ENCODE peak calls at places on chromosomes 7 and 10, in nine cellular contexts. T is astrocyte of the spinal cord, F is brain microvascular endothelial cell, W is fibroblast of pulmonary artery, V is esophagus squamous epithelium, Q is fibroblast of mammary gland, H is cardiac muscle cell, C is GM12865, P is AG04450. O is an unnamed sample.

GRCh38 chr7:131225619-131226101 is 102.0 kb upstream of the MKLN1 start:
- DNase-seq in T (peak), F (no peak), W (peak), V (no peak), Q (peak), H (peak), C (no peak), P (no peak), O (no peak)

GRCh38 chr7:36092221-36092771 is 60.8 kb upstream of the EEPD1 start:
- DNase-seq in T (no peak), F (no peak), W (no peak), V (no peak), Q (no peak), H (no peak), C (no peak), P (no peak), O (no peak)

GRCh38 chr10:124043310-124044142 is 49.9 kb downstream of the CHST15 start:
- DNase-seq in T (peak), F (no peak), W (no peak), V (no peak), Q (no peak), H (no peak), C (peak), P (no peak), O (no peak)

GRCh38 chr10:47111329-47111862 is 188.6 kb upstream of the GDF10 start:
- DNase-seq in T (no peak), F (no peak), W (no peak), V (no peak), Q (no peak), H (no peak), C (no peak), P (no peak), O (no peak)

GRCh38 chr10:131983780-131984179 is 2.1 kb upstream of the BNIP3 start:
- DNase-seq in T (peak), F (peak), W (peak), V (no peak), Q (peak), H (peak), C (no peak), P (peak), O (peak)

GRCh38 chr10:114982989-114983388 is 45.0 kb downstream of the TRUB1 start:
- DNase-seq in T (no peak), F (no peak), W (no peak), V (no peak), Q (no peak), H (no peak), C (no peak), P (no peak), O (no peak)

GRCh38 chr7:6306471-6306870 is 34.0 kb upstream of the CYTH3 start:
- DNase-seq in T (peak), F (peak), W (peak), V (no peak), Q (peak), H (peak), C (no peak), P (no peak), O (peak)

GRCh38 chr10:90963331-90963730 is 42.4 kb upstream of the ANKRD1 start:
- DNase-seq in T (no peak), F (no peak), W (no peak), V (no peak), Q (no peak), H (no peak), C (no peak), P (no peak), O (no peak)

GRCh38 chr10:13882112-13882711 is 295.4 kb downstream of the PRPF18 start:
- DNase-seq in T (peak), F (peak), W (peak), V (no peak), Q (peak), H (peak), C (peak), P (peak), O (peak)

GRCh38 chr10:78953124-78954008 is 115.4 kb upstream of the ZMIZ1 start:
- DNase-seq in T (no peak), F (no peak), W (peak), V (no peak), Q (peak), H (peak), C (peak), P (no peak), O (peak)

GRCh38 chr10:88455831-88456230 is 127.3 kb downstream of the RNLS start:
- DNase-seq in T (no peak), F (no peak), W (peak), V (no peak), Q (peak), H (peak), C (no peak), P (no peak), O (no peak)

GRCh38 chr7:25831901-25832411 is 320.0 kb upstream of the NFE2L3 start:
- DNase-seq in T (peak), F (no peak), W (no peak), V (no peak), Q (no peak), H (no peak), C (no peak), P (no peak), O (no peak)

GRCh38 chr7:36291387-36292316 is 98.0 kb upstream of the ANLN start:
- DNase-seq in T (peak), F (peak), W (peak), V (peak), Q (peak), H (peak), C (peak), P (peak), O (peak)

GRCh38 chr7:84100866-84101265 is 93.7 kb downstream of the SEMA3A start:
- DNase-seq in T (peak), F (peak), W (peak), V (no peak), Q (peak), H (peak), C (no peak), P (no peak), O (no peak)

GRCh38 chr10:17950726-17951125 is 992 bp upstream of the SLC39A12 start:
- DNase-seq in T (no peak), F (no peak), W (no peak), V (no peak), Q (no peak), H (no peak), C (no peak), P (no peak), O (no peak)

GRCh38 chr10:42962120-42962901 is 114.6 kb upstream of the RET start:
- DNase-seq in T (no peak), F (no peak), W (no peak), V (no peak), Q (no peak), H (no peak), C (no peak), P (no peak), O (no peak)

GRCh38 chr10:62082729-62083412 is 181.4 kb downstream of the ARID5B start:
- DNase-seq in T (peak), F (peak), W (peak), V (no peak), Q (peak), H (peak), C (peak), P (no peak), O (no peak)

GRCh38 chr7:24820730-24821044 is 63.4 kb upstream of the GSDME start:
- DNase-seq in T (no peak), F (no peak), W (peak), V (no peak), Q (no peak), H (peak), C (no peak), P (no peak), O (no peak)

GRCh38 chr7:81637527-81637926 is 132.3 kb downstream of the HGF start:
- DNase-seq in T (no peak), F (no peak), W (no peak), V (no peak), Q (no peak), H (no peak), C (no peak), P (no peak), O (no peak)

GRCh38 chr10:3783721-3784432 is 1.1 kb downstream of the KLF6 start:
- DNase-seq in T (peak), F (peak), W (peak), V (no peak), Q (peak), H (peak), C (peak), P (no peak), O (no peak)

GRCh38 chr7:39735903-39736302 is 112.5 kb downstream of the RALA start:
- DNase-seq in T (peak), F (peak), W (no peak), V (no peak), Q (peak), H (peak), C (peak), P (no peak), O (no peak)

GRCh38 chr10:122643931-122644534 is 55.6 kb downstream of the C10orf120 start:
- DNase-seq in T (no peak), F (no peak), W (no peak), V (no peak), Q (no peak), H (no peak), C (no peak), P (no peak), O (no peak)

GRCh38 chr10:94402204-94403033 is at the start of gene TBC1D12:
- DNase-seq in T (peak), F (peak), W (peak), V (peak), Q (peak), H (peak), C (peak), P (peak), O (peak)

GRCh38 chr7:94655884-94656657 is at the start of gene SGCE:
- DNase-seq in T (peak), F (peak), W (peak), V (peak), Q (peak), H (peak), C (peak), P (peak), O (peak)

GRCh38 chr7:106927541-106927940 is 62.5 kb downstream of the PIK3CG start:
- DNase-seq in T (no peak), F (no peak), W (no peak), V (no peak), Q (no peak), H (no peak), C (no peak), P (no peak), O (no peak)

DNA sequence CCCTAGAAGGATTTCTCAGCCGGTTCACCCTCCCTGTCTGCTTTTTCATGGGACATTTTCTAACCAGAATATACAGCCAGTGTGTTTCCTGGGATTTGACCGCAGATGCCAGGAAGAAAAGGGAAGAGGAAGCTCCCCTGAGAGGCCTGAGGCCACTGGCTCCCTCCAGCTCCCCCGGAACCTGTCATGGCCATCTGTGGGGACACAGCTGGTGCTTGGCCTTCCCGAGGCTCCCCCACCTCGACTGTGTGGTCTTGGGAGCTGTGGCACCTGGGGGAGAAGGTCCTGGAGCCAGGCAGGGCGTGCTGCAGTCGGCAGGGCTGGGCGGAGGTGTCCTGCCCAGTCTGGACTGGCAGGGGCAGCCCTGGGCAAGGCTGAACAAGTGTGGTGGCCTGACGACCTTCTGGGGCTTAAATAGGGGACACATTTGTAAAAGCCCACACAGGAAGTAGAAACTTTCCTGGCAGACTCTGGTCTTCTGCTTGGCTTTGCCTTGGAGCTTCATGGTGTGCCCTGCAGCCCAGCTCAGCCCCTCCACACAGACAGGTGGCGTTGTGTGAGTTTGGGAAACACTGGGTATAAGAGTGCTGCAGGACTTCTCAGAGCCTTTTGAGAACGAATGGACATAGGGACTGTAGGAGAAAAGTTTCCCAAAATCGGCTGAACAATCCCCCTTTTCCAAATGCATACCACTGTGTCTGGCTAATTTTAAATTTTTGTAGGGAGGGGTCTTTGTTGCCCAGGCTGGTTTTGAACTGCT is 6.8 kb downstream of the BRI3 start:
- DNase-seq in T (no peak), F (no peak), W (no peak), V (no peak), Q (no peak), H (no peak), C (no peak), P (no peak), O (no peak)
- TF ChIP-seq CTCF in T (no peak), F (peak), W (no peak), V (no peak), Q (no peak), H (no peak), C (no peak), P (no peak), O (no peak)

DNA sequence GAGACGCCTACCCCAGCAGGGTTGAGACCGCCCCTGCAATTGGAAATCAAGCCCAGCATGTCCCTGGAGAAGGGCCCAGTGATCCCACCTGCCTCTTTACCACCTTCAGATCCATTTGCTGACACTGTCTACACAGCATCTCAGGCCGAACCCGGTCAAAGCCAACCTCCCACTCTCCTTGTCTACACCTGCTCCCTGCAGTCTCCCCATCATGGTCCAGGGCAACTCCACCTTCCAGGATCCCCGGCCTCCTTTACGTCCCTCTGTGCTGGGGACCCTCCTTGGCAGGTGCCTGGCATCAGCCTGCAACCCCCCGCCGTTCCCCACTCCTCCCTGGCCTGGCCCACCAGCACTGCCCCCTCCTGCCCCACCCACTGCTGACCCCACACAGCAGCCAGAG is 227.2 kb downstream of the PAXIP1 start:
- DNase-seq in T (no peak), F (no peak), W (no peak), V (no peak), Q (no peak), H (no peak), C (no peak), P (no peak), O (no peak)
- H3K4me3 ChIP-seq in T (no peak), F (no peak), W (no peak), V (no peak), Q (no peak), H (no peak), C (no peak), P (no peak), O (no peak)

GRCh38 chr7:102220229-102220850 is 66.3 kb upstream of the SH2B2 start:
- DNase-seq in T (no peak), F (no peak), W (no peak), V (no peak), Q (no peak), H (no peak), C (no peak), P (no peak), O (no peak)
- TF ChIP-seq CTCF in T (no peak), F (no peak), W (no peak), V (no peak), Q (no peak), H (no peak), C (no peak), P (no peak), O (no peak)

GRCh38 chr7:23475579-23475844 is 5.2 kb upstream of the IGF2BP3 start:
- DNase-seq in T (no peak), F (no peak), W (no peak), V (no peak), Q (no peak), H (no peak), C (no peak), P (no peak), O (no peak)

GRCh38 chr7:23474829-23475578 is 4.7 kb upstream of the IGF2BP3 start:
- DNase-seq in T (peak), F (no peak), W (no peak), V (no peak), Q (no peak), H (no peak), C (no peak), P (no peak), O (no peak)

GRCh38 chr7:23477962-23478866 is 7.9 kb upstream of the IGF2BP3 start:
- DNase-seq in T (no peak), F (no peak), W (no peak), V (no peak), Q (no peak), H (no peak), C (no peak), P (no peak), O (no peak)

GRCh38 chr7:23477170-23477525 is 6.9 kb upstream of the IGF2BP3 start:
- DNase-seq in T (no peak), F (no peak), W (no peak), V (no peak), Q (no peak), H (no peak), C (no peak), P (no peak), O (no peak)

DNA sequence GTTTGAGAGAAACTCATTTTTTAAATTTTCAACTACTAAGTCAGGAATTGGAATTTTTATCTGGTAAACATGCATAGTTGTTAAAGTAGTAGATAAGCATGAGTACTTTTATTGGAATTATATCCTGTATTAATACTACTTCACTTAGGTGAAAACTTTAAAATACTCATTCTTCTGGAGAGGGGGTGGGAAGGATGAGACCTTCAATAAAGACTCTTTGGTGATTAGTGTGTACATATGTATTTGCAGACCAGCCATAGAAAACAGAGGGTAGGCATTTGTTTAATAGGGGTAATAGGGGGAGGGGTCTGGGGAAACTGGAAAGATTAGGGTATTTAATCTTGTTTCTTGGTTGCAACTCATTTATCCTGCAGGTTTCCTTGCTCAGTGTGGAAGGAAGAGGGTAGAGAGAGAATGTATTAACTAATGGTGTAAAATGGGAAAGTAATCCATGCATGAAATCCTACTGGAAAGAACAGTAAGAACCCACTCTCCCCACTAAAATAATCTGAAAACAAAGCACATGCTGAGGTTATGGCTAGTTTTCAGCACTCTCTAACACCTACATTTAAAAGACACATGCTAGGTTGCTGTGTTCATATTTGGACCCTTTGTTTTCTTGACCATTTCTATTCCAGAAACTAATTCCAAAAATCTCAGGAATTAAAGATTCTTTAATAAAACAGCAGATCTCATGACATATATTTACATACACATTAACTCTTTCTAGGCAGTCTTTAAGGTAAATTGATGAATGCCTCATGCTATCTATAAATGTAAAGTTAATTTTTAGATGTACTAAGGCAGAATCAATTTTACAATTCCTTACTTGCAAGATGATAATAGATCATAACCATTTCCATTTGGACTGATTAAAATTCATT is 6.2 kb upstream of the IGF2BP3 start:
- DNase-seq in T (no peak), F (no peak), W (no peak), V (no peak), Q (no peak), H (no peak), C (no peak), P (no peak), O (no peak)
- H3K4me3 ChIP-seq in T (no peak), F (no peak), W (no peak), V (no peak), Q (no peak), H (peak), C (peak), P (no peak), O (no peak)

DNA sequence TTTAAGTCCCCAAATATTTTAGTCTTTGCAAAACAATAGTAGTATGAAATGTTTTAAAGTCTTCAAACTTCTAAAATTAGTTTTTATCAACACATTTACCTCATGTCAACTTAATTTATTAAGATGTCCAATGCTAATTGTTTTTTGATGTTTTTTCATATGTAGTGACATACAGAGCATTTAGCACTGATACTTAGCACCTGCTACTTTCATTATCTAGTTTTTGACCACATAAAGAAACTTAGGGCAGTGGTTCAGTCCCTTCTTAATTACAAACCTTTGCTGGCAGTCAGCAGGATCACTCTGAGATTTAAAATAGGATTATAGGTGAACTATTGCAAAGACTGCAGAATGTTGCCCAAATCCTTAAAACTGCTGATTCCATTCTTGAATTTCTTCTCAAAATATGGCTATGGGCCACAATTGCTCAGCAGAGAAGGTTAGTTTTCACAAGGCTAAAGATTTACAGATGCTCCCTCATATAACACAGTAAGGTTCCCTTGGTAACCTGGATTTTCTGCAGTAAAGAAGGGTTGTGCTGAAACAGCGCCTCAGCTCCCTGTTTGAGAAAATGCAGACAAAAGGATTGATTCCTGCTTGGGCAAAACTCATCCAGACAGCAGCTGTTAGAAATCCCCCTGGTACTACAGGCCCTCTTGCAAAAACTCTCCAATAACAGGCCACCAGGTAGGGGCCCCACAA is 3.3 kb downstream of the GPR85 start:
- DNase-seq in T (no peak), F (no peak), W (no peak), V (no peak), Q (no peak), H (no peak), C (no peak), P (no peak), O (no peak)
- TF ChIP-seq CTCF in T (no peak), F (no peak), W (no peak), V (no peak), Q (no peak), H (no peak), C (no peak), P (no peak), O (no peak)

GRCh38 chr10:71971769-71972555 is 7.8 kb downstream of the CHST3 start:
- DNase-seq in T (no peak), F (no peak), W (no peak), V (no peak), Q (no peak), H (no peak), C (peak), P (no peak), O (no peak)

GRCh38 chr10:71970331-71970730 is 6.1 kb downstream of the CHST3 start:
- DNase-seq in T (peak), F (no peak), W (no peak), V (no peak), Q (no peak), H (no peak), C (no peak), P (no peak), O (no peak)

GRCh38 chr10:71971311-71971731 is 7.1 kb downstream of the CHST3 start:
- DNase-seq in T (no peak), F (no peak), W (no peak), V (no peak), Q (no peak), H (no peak), C (no peak), P (no peak), O (no peak)

GRCh38 chr10:71969929-71970328 is 5.7 kb downstream of the CHST3 start:
- DNase-seq in T (no peak), F (no peak), W (no peak), V (no peak), Q (no peak), H (no peak), C (no peak), P (no peak), O (no peak)

GRCh38 chr10:71970869-71971268 is 6.7 kb downstream of the CHST3 start:
- DNase-seq in T (peak), F (no peak), W (no peak), V (no peak), Q (no peak), H (no peak), C (no peak), P (no peak), O (no peak)
- H3K4me3 ChIP-seq in T (no peak), F (no peak), W (no peak), V (no peak), Q (no peak), H (no peak), C (no peak), P (no peak), O (no peak)